ENCODE peak calls at places on chromosome 11, in ten cellular contexts. Y is cardiac muscle cell; W is activated naive CD4-positive, alpha-beta T cell; P is stimulated activated CD4-positive, alpha-beta T cell treated with anti-CD3 and anti-CD28 coated beads, TNF-alpha, amount 100 ng/mL, for 4 hours; F is HFFc6; M is cardiac septum; D is NCI-H748 treated with DMSO at 0.1 percent for 48 hours; B is NCI-H2081 treated with DMSO at 0.1 percent for 48 hours; L is stimulated activated CD8-positive, alpha-beta memory T cell treated with anti-CD3 and anti-CD28 coated beads, Interleukin-7, amount 100 ng/mL, for 4 hours; A is NCI-H1436 treated with DMSO at 0.1 percent for 48 hours. G is an unnamed sample.
A peak's percentile ranks its signal among the peaks of the same experiment; 100 is the strongest.

GRCh38 chr11:108278546-108278945 is 55.7 kb downstream of the ATM start:
- DNase-seq in Y (peak; percentile 6), W (no peak), P (no peak), F (no peak), M (no peak), D (no peak), B (no peak), L (no peak), A (no peak), G (peak; percentile 14)

GRCh38 chr11:72394456-72394855 is 39.9 kb downstream of the CLPB start:
- DNase-seq in Y (no peak), W (no peak), P (no peak), F (no peak), M (no peak), D (no peak), B (no peak), L (no peak), A (no peak), G (peak; percentile 21)

GRCh38 chr11:128487978-128488377 is 99.4 kb downstream of the ETS1 start:
- DNase-seq in Y (no peak), W (no peak), P (no peak), F (no peak), M (no peak), D (no peak), B (no peak), L (no peak), A (no peak), G (no peak)

GRCh38 chr11:82869657-82870056 is 30.6 kb downstream of the PRCP start:
- DNase-seq in Y (peak; percentile 25), W (no peak), P (no peak), F (no peak), M (no peak), D (no peak), B (no peak), L (no peak), A (no peak), G (no peak)

GRCh38 chr11:79431535-79431934 is 9.3 kb downstream of the TENM4 start:
- DNase-seq in Y (no peak), W (no peak), P (no peak), F (peak; percentile 92), M (no peak), D (no peak), B (no peak), L (no peak), A (no peak), G (no peak)

GRCh38 chr11:9489366-9489765 is 28.6 kb downstream of the ZNF143 start:
- DNase-seq in Y (peak; percentile 25), W (no peak), P (no peak), F (peak; percentile 57), M (no peak), D (no peak), B (no peak), L (no peak), A (no peak), G (no peak)

GRCh38 chr11:110951609-110952008 is 239.4 kb upstream of the ARHGAP20 start:
- DNase-seq in Y (no peak), W (no peak), P (no peak), F (no peak), M (no peak), D (no peak), B (no peak), L (no peak), A (peak; percentile 64), G (no peak)

GRCh38 chr11:61072316-61073109 is 29.8 kb upstream of the CD5 start:
- DNase-seq in Y (no peak), W (no peak), P (no peak), F (no peak), M (peak; percentile 66), D (no peak), B (no peak), L (no peak), A (no peak), G (no peak)

GRCh38 chr11:35047179-35047578 is 91.8 kb upstream of the CD44 start:
- DNase-seq in Y (no peak), W (no peak), P (no peak), F (no peak), M (no peak), D (no peak), B (no peak), L (peak; percentile 47), A (no peak), G (no peak)

GRCh38 chr11:100984668-100985067 is 144.9 kb downstream of the PGR start:
- DNase-seq in Y (no peak), W (no peak), P (no peak), F (no peak), M (no peak), D (no peak), B (no peak), L (no peak), A (no peak), G (no peak)

GRCh38 chr11:124676386-124676785 is 2.7 kb downstream of the SPA17 start:
- DNase-seq in Y (peak; percentile 88), W (no peak), P (no peak), F (peak; percentile 38), M (no peak), D (no peak), B (no peak), L (no peak), A (no peak), G (no peak)

GRCh38 chr11:8691601-8692000 is 9.0 kb downstream of the RPL27A start:
- DNase-seq in Y (no peak), W (no peak), P (no peak), F (no peak), M (no peak), D (no peak), B (no peak), L (no peak), A (no peak), G (no peak)

GRCh38 chr11:11992813-11993212 is 15.6 kb downstream of the DKK3 start:
- DNase-seq in Y (no peak), W (no peak), P (no peak), F (no peak), M (no peak), D (no peak), B (no peak), L (no peak), A (no peak), G (no peak)

GRCh38 chr11:83778598-83778997 is 492.4 kb upstream of the CCDC90B start:
- DNase-seq in Y (no peak), W (no peak), P (no peak), F (peak; percentile 3), M (no peak), D (no peak), B (no peak), L (no peak), A (no peak), G (no peak)

GRCh38 chr11:65078151-65078550 is 5.7 kb downstream of the CDCA5 start:
- DNase-seq in Y (peak; percentile 40), W (peak; percentile 48), P (peak; percentile 52), F (peak; percentile 24), M (no peak), D (no peak), B (peak; percentile 25), L (peak; percentile 48), A (no peak), G (peak; percentile 23)

GRCh38 chr11:128662960-128663359 is 30.9 kb upstream of the FLI1 start:
- DNase-seq in Y (no peak), W (no peak), P (no peak), F (no peak), M (no peak), D (no peak), B (no peak), L (no peak), A (no peak), G (no peak)

GRCh38 chr11:118691926-118692830 is 12.7 kb upstream of the TREH start:
- DNase-seq in Y (peak; percentile 50), W (no peak), P (peak; percentile 38), F (peak; percentile 32), M (no peak), D (no peak), B (no peak), L (peak; percentile 73), A (no peak), G (no peak)

GRCh38 chr11:2775083-2775625 is 75.4 kb upstream of the KCNQ1OT1 start:
- DNase-seq in Y (no peak), W (no peak), P (no peak), F (no peak), M (no peak), D (no peak), B (no peak), L (no peak), A (no peak), G (no peak)

GRCh38 chr11:120929664-120930154 is 94.2 kb upstream of the TBCEL start:
- DNase-seq in Y (peak; percentile 68), W (no peak), P (no peak), F (peak; percentile 4), M (no peak), D (peak; percentile 6), B (no peak), L (no peak), A (no peak), G (peak; percentile 19)

GRCh38 chr11:119982517-119983239 is 155.2 kb downstream of the TRIM29 start:
- DNase-seq in Y (peak; percentile 55), W (no peak), P (no peak), F (no peak), M (no peak), D (no peak), B (no peak), L (no peak), A (no peak), G (no peak)

G was measured in G401.